ENCODE peak calls at places on chromosomes 7 and 10, in four cellular contexts. X, U, H and G are unnamed samples.

GRCh38 chr7:153385502-153385901 is 626.0 kb downstream of the ACTR3B start:
- DNase-seq in H (no peak), X (no peak), U (no peak), G (no peak)

GRCh38 chr10:95503012-95503411 is 58.2 kb downstream of the SORBS1 start:
- DNase-seq in H (no peak), X (no peak), U (no peak), G (no peak)

GRCh38 chr7:98617051-98617959 is at the start of gene NPTX2:
- DNase-seq in H (peak), X (no peak), U (no peak), G (no peak)

GRCh38 chr10:79433324-79434222 is 11.9 kb downstream of the ZCCHC24 start:
- DNase-seq in U (no peak), X (no peak), H (no peak), G (no peak)

GRCh38 chr7:122298618-122299017 is 5.9 kb downstream of the FEZF1 start:
- DNase-seq in H (no peak), X (no peak), U (no peak), G (no peak)

GRCh38 chr7:112108984-112109383 is 97.2 kb downstream of the DOCK4 start:
- DNase-seq in H (no peak), X (no peak), U (no peak), G (no peak)

GRCh38 chr7:17234398-17235021 is 63.9 kb upstream of the AHR start:
- DNase-seq in H (peak), X (no peak), U (peak), G (peak)

GRCh38 chr10:133295426-133296320 is 13.0 kb downstream of the TUBGCP2 start:
- DNase-seq in H (no peak), X (peak), U (no peak), G (no peak)

GRCh38 chr10:22992621-22993020 is 64.8 kb downstream of the ARMC3 start:
- DNase-seq in U (no peak), H (no peak), X (no peak), G (no peak)

GRCh38 chr10:101492205-101492604 is 95.9 kb downstream of the POLL start:
- DNase-seq in H (no peak), U (no peak), X (no peak), G (no peak)

DNA sequence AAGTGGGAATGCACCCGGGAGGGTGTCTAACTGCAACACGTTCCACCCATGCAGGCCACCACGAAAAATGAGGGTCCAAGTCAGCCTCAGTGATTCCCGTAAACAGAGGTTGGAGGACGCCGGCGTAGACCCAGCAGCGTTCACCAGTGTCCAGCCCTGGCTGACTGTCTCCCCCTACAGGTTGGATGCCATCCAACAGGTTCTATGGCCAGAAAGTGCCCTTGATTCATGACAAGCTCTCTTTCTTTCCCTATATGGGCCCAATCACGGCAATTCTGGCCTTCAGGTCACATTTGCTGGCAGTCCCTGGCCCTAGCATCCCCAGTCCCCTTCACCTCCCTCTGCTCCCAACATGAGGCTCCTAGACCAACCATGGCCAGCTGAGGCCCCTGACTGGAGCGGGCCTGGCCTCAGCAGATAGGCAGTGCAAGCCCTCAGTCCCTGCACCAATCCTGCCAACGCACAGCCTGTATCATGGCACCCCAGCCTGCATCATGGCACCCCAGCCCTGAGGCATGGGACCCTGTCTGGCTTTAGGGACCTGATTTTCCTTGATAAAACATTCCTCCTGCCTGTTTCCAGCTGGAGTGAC is 227.4 kb downstream of the GRID1 start:
- DNase-seq in X (no peak), U (no peak), H (no peak), G (no peak)
- TF ChIP-seq CTCF in X (no peak), U (no peak), H (no peak), G (no peak)

GRCh38 chr10:128418819-128419218 is 292.6 kb upstream of the MKI67 start:
- DNase-seq in H (no peak), U (no peak), X (no peak), G (no peak)

GRCh38 chr10:128417776-128418175 is 291.6 kb upstream of the MKI67 start:
- DNase-seq in H (no peak), U (no peak), X (no peak), G (no peak)

GRCh38 chr10:128421731-128422130 is 295.5 kb upstream of the MKI67 start:
- DNase-seq in H (no peak), X (no peak), U (no peak), G (no peak)

GRCh38 chr10:128420623-128421022 is 294.4 kb upstream of the MKI67 start:
- DNase-seq in X (no peak), H (no peak), U (no peak), G (no peak)

DNA sequence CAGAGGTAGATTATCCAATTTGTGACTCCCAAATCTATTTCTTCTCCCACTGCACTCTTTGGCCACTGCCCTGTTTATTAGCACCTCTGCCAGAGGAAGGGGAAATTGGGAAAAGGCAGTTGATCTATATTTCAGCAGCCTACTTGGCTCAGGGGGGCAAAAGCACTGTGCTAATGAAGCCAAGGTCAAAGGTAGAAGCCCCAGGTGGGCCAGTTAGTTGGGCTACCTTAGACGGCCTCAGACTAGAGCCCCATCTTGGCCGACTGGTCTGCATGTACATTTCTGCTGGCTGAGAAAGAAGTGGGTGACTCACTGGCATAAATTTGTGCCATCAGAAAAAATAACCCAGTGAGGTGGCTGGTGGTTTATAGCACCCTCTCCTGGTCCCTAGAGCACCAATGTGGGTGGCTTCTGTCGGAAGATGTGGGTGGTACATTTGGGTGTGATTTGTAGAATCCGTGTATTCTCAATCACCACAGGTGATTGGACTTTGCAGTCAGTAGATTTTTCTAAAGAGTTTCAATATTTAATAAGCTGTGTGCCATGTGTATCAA is 293.3 kb upstream of the MKI67 start:
- DNase-seq in U (no peak), X (no peak), H (no peak), G (no peak)
- TF ChIP-seq CTCF in U (no peak), X (no peak), H (no peak), G (peak)

DNA sequence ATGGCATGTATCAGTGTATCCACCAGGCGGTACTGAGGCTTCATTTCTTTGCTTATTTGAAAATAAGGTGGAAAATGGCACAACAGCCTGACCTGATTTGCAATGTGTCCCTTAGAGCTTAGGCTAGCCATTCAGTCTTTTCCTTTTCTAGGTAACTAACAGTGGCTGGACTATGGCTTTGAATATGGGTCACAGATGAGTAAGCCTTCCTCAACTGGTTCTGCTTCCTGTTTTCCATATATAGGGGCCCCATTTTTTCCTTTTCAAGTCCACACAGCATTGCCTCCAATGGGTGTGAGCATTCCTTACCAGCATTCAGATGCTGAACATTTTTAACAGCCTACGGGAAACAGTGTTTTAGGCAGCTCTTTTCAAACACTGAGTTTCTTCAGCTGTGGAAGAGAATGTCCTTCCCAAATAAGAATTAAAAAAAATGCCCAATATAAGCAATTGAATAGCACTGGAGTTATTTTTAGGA is 3.9 kb upstream of the ITGB1 start:
- DNase-seq in U (no peak), X (no peak), H (peak), G (no peak)
- TF ChIP-seq CTCF in U (peak), X (no peak), H (peak), G (no peak)

GRCh38 chr7:27172823-27173411 is 1.2 kb downstream of the HOXA10 start:
- DNase-seq in H (no peak), X (peak), U (no peak), G (no peak)

GRCh38 chr7:27172388-27172774 is 1.7 kb downstream of the HOXA10 start:
- DNase-seq in U (no peak), H (no peak), X (peak), G (no peak)

GRCh38 chr7:27170936-27171635 is 3.0 kb downstream of the HOXA10 start:
- DNase-seq in X (peak), U (no peak), H (no peak), G (no peak)

GRCh38 chr7:27170494-27170811 is 3.7 kb downstream of the HOXA10 start:
- DNase-seq in U (no peak), H (no peak), X (no peak), G (no peak)

GRCh38 chr7:27171636-27172387 is 2.3 kb downstream of the HOXA10 start:
- DNase-seq in X (peak), H (no peak), U (no peak), G (no peak)
- TF ChIP-seq CTCF in X (no peak), H (no peak), U (no peak), G (no peak)

GRCh38 chr10:75253281-75254220 is 17.8 kb upstream of the COMTD1 start:
- DNase-seq in U (no peak), X (no peak), H (no peak), G (no peak)
- TF ChIP-seq CTCF in U (no peak), X (no peak), H (no peak), G (no peak)

GRCh38 chr7:149070372-149071140 is 20.0 kb downstream of the ZNF786 start:
- DNase-seq in H (no peak), X (no peak), U (no peak), G (no peak)

GRCh38 chr7:149072438-149072775 is 18.1 kb downstream of the ZNF786 start:
- DNase-seq in X (no peak), U (no peak), H (no peak), G (no peak)

GRCh38 chr7:149074116-149074885 is 16.2 kb downstream of the ZNF786 start:
- DNase-seq in X (no peak), H (no peak), U (no peak), G (peak)

GRCh38 chr7:149071182-149071635 is 19.3 kb downstream of the ZNF786 start:
- DNase-seq in H (no peak), X (no peak), U (no peak), G (no peak)

GRCh38 chr7:149071641-149072437 is 18.7 kb downstream of the ZNF786 start:
- DNase-seq in X (peak), H (no peak), U (no peak), G (peak)
- TF ChIP-seq CTCF in X (no peak), H (peak), U (peak), G (peak)

DNA sequence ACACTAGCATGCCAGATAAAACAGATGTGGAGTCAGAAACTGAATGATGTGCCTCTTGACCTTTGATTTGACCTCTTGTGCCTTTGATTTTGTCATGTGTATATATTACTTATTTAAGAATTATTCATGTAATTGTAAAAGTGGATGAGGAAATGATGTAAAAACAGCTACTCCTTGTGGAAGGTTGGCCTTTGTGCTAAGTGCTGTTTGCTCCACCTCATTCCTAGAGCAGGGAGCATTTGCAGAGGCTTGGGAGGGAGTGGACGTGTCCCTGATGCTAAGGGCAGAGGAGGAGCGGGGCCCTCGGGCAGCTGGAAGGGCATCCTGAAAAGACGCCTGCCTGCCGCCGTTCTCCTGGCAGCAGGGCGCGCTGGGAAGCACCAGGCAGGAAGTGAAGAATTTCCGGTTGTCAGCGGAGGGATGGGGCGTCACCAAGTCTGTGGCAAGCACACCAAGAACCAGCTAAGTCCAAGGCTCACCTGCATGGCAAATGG is 197.6 kb upstream of the ZNF32 start:
- DNase-seq in X (peak), H (peak), U (no peak), G (no peak)
- TF ChIP-seq CTCF in X (no peak), H (no peak), U (no peak), G (no peak)

GRCh38 chr7:132966731-132967130 is 115.2 kb downstream of the CHCHD3 start:
- DNase-seq in X (no peak), H (no peak), U (no peak), G (no peak)
- TF ChIP-seq CTCF in X (no peak), H (no peak), U (no peak), G (no peak)